ENCODE peak calls at places on chromosomes 2 and 18, in four cellular contexts. J is SK-N-SH, F is K562, G is HepG2. Y is an unnamed sample.

GRCh38 chr18:49018553-49018943 is 67.8 kb upstream of the SMAD7 start:
- DNase-seq in G (no peak), J (peak; percentile 15), F (no peak), Y (no peak)

GRCh38 chr2:60152226-60152833 is 401.1 kb downstream of the BCL11A start:
- DNase-seq in F (peak; percentile 52), G (peak; percentile 26), J (no peak), Y (no peak)

GRCh38 chr18:23306842-23307241 is 146.2 kb upstream of the RIOK3 start:
- DNase-seq in G (no peak), F (no peak), J (no peak), Y (no peak)

GRCh38 chr2:201049455-201049854 is 22.0 kb downstream of the HYCC2 start:
- DNase-seq in J (no peak), F (no peak), G (no peak), Y (no peak)

GRCh38 chr18:56575819-56576663 is 62.4 kb downstream of the TXNL1 start:
- DNase-seq in G (peak; percentile 36), F (peak; percentile 53), J (peak; percentile 67), Y (no peak)

GRCh38 chr2:73611193-73611592 is 31.0 kb downstream of the NAT8 start:
- DNase-seq in J (no peak), F (no peak), G (no peak), Y (no peak)

GRCh38 chr2:120262150-120262549 is 9.5 kb downstream of the RALB start:
- DNase-seq in F (no peak), J (no peak), G (no peak), Y (no peak)

GRCh38 chr2:75596784-75597183 is 36.0 kb upstream of the EVA1A start:
- DNase-seq in F (no peak), G (no peak), J (no peak), Y (no peak)

GRCh38 chr2:120531863-120532600 is 186.1 kb downstream of the INHBB start:
- DNase-seq in J (no peak), G (no peak), F (no peak), Y (no peak)

GRCh38 chr2:69798466-69798908 is 31.0 kb upstream of the GMCL1 start:
- DNase-seq in G (no peak), J (no peak), F (no peak), Y (no peak)

GRCh38 chr18:79520473-79521390 is 125.0 kb downstream of the NFATC1 start:
- DNase-seq in G (no peak), F (no peak), J (no peak), Y (no peak)

GRCh38 chr2:109159096-109159495 is 30.1 kb downstream of the SH3RF3 start:
- DNase-seq in G (no peak), F (no peak), J (no peak), Y (no peak)

GRCh38 chr18:36440614-36441013 is 143.1 kb downstream of the FHOD3 start:
- DNase-seq in G (no peak), F (no peak), J (peak; percentile 45), Y (no peak)

GRCh38 chr2:64234785-64235184 is 90.6 kb upstream of the PELI1 start:
- DNase-seq in J (no peak), F (no peak), G (no peak), Y (no peak)

GRCh38 chr2:235521844-235522243 is 28.0 kb downstream of the AGAP1 start:
- DNase-seq in G (no peak), F (no peak), J (no peak), Y (no peak)

GRCh38 chr2:158060862-158061435 is 40.7 kb upstream of the UPP2 start:
- DNase-seq in G (no peak), J (no peak), F (no peak), Y (no peak)

GRCh38 chr2:172667926-172668325 is 67.7 kb upstream of the RAPGEF4 start:
- DNase-seq in G (no peak), F (no peak), J (no peak), Y (no peak)

GRCh38 chr2:240498958-240499260 is 58.9 kb downstream of the ANKMY1 start:
- DNase-seq in F (no peak), J (no peak), G (no peak), Y (no peak)

GRCh38 chr2:134287323-134287722 is 33.5 kb downstream of the MGAT5 start:
- DNase-seq in J (no peak), F (no peak), G (no peak), Y (no peak)

GRCh38 chr18:70555046-70555445 is 266.2 kb downstream of the SOCS6 start:
- DNase-seq in F (no peak), J (no peak), G (no peak), Y (no peak)

GRCh38 chr18:61870151-61870550 is 22.7 kb downstream of the RNF152 start:
- DNase-seq in G (no peak), J (peak; percentile 23), F (no peak), Y (no peak)

GRCh38 chr2:141519906-141520305 is 610.9 kb downstream of the LRP1B start:
- DNase-seq in G (no peak), F (no peak), J (no peak), Y (no peak)

GRCh38 chr2:70188460-70188859 is 2.4 kb downstream of the C2orf42 start:
- DNase-seq in J (no peak), F (peak; percentile 49), G (peak; percentile 94), Y (no peak)

GRCh38 chr2:117835990-117836760 is 21.7 kb downstream of the DDX18 start:
- DNase-seq in J (peak; percentile 86), F (peak; percentile 53), G (peak; percentile 54), Y (peak; percentile 46)

GRCh38 chr2:23600336-23600735 is 215.4 kb downstream of the KLHL29 start:
- DNase-seq in J (no peak), F (no peak), G (no peak), Y (no peak)

GRCh38 chr2:104501929-104502328 is 352.0 kb upstream of the POU3F3 start:
- DNase-seq in F (no peak), J (no peak), G (no peak), Y (no peak)

GRCh38 chr2:119311371-119311770 is 55.3 kb downstream of the C2orf76 start:
- DNase-seq in G (no peak), J (no peak), F (peak; percentile 23), Y (no peak)

GRCh38 chr2:235432741-235433520 is 60.9 kb upstream of the AGAP1 start:
- DNase-seq in G (no peak), J (no peak), F (no peak), Y (no peak)

GRCh38 chr2:65655000-65655399 is 222.6 kb upstream of the SPRED2 start:
- DNase-seq in F (no peak), J (no peak), G (no peak), Y (no peak)

GRCh38 chr2:49988301-49988700 is 834.0 kb upstream of the FSHR start:
- DNase-seq in J (no peak), F (no peak), G (no peak), Y (no peak)

GRCh38 chr2:211132586-211132985 is 576.2 kb downstream of the CPS1 start:
- DNase-seq in G (no peak), J (no peak), F (no peak), Y (no peak)

GRCh38 chr2:54084600-54084999 is 30.8 kb upstream of the ACYP2 start:
- DNase-seq in F (no peak), J (no peak), G (no peak), Y (no peak)

GRCh38 chr18:55489034-55489741 is 98.8 kb downstream of the TCF4 start:
- DNase-seq in F (peak; percentile 22), G (no peak), J (no peak), Y (no peak)
- TF ChIP-seq TAF1 in F (no peak), G (no peak), J (no peak), Y (no peak)

DNA sequence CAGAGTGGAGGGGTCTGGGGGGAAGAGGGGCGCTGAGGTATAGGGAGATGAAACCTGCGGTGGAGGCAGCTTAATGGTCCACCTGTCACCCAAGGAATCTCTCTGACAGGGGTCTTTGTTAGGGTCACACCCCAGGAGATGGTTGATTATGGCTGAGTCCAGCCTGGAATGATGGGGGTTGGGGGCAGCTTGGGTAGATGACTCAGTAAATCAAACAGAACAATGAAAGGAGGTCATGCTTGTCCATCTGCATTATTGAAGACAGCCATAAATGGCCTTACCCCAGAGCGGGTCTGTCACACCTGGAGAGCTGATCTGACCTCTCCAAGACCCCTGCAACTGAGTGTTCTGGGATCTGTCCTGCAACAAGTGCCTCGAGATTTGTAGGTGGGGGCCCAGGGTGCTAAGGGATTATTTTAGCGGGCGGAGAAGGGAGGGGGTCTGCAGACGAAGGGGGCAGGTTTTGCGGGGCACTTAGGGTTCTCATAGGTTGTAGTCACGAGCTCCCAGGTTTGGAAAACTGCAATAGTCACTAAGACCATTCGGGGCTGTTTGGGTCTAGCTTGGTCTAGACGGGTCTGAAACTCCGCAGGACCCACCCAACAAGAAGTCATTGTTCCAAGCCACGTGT is 784 bp upstream of the IGFBP2 start:
- DNase-seq in F (no peak), J (no peak), G (no peak), Y (no peak)
- TF ChIP-seq TAF1 in F (no peak), J (no peak), G (no peak), Y (no peak)

GRCh38 chr2:223051580-223052375 is at the start of gene KCNE4:
- DNase-seq in F (no peak), G (no peak), J (no peak), Y (no peak)
- TF ChIP-seq TAF1 in F (no peak), G (no peak), J (no peak), Y (no peak)

GRCh38 chr2:16395601-16396000 is 270.0 kb downstream of the CYRIA start:
- DNase-seq in J (no peak), G (no peak), F (no peak), Y (no peak)

GRCh38 chr2:16396171-16396570 is 269.5 kb downstream of the CYRIA start:
- DNase-seq in J (no peak), G (no peak), F (no peak), Y (no peak)

GRCh38 chr2:16398487-16399043 is 267.1 kb downstream of the CYRIA start:
- DNase-seq in G (no peak), F (no peak), J (no peak), Y (no peak)

GRCh38 chr2:16396986-16397385 is 268.6 kb downstream of the CYRIA start:
- DNase-seq in F (no peak), G (no peak), J (no peak), Y (no peak)

DNA sequence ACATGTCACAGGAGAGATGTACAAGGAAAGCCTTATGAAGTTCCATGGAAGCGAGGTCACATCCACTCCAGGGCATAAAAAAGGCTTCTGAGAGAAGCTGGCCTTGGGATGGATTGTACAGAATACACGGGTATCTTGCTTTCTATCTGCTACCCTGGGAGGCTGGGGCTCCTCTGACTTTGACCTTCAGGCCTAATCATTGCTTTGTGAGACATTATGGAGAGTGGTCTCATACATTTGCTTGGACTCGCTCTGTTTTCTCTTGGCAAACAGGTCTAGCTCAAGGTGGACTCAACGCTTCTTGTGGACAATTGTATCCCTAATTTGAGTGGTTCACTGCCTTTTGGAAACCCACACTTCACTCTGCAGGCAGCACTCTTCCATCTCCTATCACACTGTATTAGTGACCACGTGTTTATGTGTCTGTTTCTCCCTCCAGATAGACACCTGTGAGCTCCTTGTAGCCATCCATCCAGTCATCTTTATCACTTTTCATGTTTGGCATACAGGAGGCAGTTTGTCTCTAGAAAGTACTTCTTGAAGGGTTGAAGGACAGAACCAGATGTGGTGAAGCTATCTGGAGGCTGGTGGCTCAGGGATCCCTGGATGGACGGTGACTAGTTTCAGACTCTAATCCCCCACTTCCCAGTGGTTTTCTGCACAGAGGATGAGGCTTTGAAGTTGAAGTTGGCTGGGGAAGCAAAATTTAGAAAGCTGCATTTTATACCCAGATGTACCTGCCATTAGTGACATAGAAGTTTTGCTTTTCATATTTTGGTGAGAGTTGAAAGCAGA is 267.8 kb downstream of the CYRIA start:
- DNase-seq in F (no peak), G (no peak), J (no peak), Y (no peak)
- TF ChIP-seq TAF1 in F (no peak), G (no peak), J (no peak), Y (no peak)

GRCh38 chr18:76459687-76460350 is 35.2 kb downstream of the ZNF516 start:
- DNase-seq in G (no peak), J (no peak), F (no peak), Y (no peak)
- TF ChIP-seq TAF1 in G (no peak), J (no peak), F (no peak), Y (no peak)

GRCh38 chr2:105732096-105732495 is 12.6 kb upstream of the NCK2 start:
- DNase-seq in F (no peak), G (no peak), J (no peak), Y (no peak)
- TF ChIP-seq TAF1 in F (no peak), G (no peak), J (no peak), Y (no peak)